ENCODE peak calls at places on chromosomes 13 and 19, in seven cellular contexts. A, R, E, L, M, I and C are unnamed samples.

GRCh38 chr19:14835011-14835410 is at the start of the genes OR7A5 and OR7C1:
- DNase-seq in M (no peak), I (no peak), E (no peak), R (no peak), L (no peak), A (no peak), C (no peak)

GRCh38 chr13:22944378-22944777 is 236.4 kb upstream of the SGCG start:
- DNase-seq in E (no peak), L (no peak), R (no peak), A (no peak), I (no peak), M (peak; percentile 3), C (no peak)

GRCh38 chr13:99542788-99543406 is 41.6 kb downstream of the TM9SF2 start:
- DNase-seq in I (no peak), R (peak; percentile 96), E (no peak), L (no peak), M (no peak), A (no peak), C (no peak)

GRCh38 chr19:2223391-2223790 is 12.7 kb downstream of the PLEKHJ1 start:
- DNase-seq in M (no peak), L (no peak), E (no peak), I (no peak), R (no peak), A (no peak), C (no peak)

GRCh38 chr13:33274264-33274663 is 11.3 kb downstream of the STARD13 start:
- DNase-seq in E (no peak), A (no peak), L (no peak), M (peak; percentile 42), R (no peak), I (no peak), C (no peak)

GRCh38 chr13:26377038-26377437 is 123.1 kb downstream of the CDK8 start:
- DNase-seq in E (peak; percentile 20), R (peak; percentile 19), M (peak; percentile 44), A (no peak), L (no peak), I (no peak), C (peak; percentile 28)

GRCh38 chr13:24459234-24459633 is 53.3 kb downstream of the PARP4 start:
- DNase-seq in A (no peak), M (no peak), R (peak; percentile 55), I (no peak), E (peak; percentile 85), L (no peak), C (no peak)

GRCh38 chr13:108895220-108895704 is 265.9 kb downstream of the MYO16 start:
- DNase-seq in R (peak; percentile 47), I (no peak), A (no peak), M (peak; percentile 88), L (no peak), E (peak; percentile 52), C (peak; percentile 36)

GRCh38 chr13:72164811-72165210 is 297.8 kb upstream of the DACH1 start:
- DNase-seq in M (no peak), A (no peak), R (no peak), L (no peak), E (no peak), I (no peak), C (no peak)

GRCh38 chr13:49220035-49220855 is at the start of gene MLNR:
- DNase-seq in M (no peak), R (peak; percentile 11), L (no peak), A (peak; percentile 17), I (peak; percentile 36), E (no peak), C (peak; percentile 39)

GRCh38 chr19:8028951-8029491 is 23.5 kb upstream of the CCL25 start:
- DNase-seq in R (no peak), I (no peak), L (no peak), E (peak; percentile 21), A (no peak), M (no peak), C (no peak)

GRCh38 chr19:41478875-41479756 is 36.2 kb downstream of the ERICH4 start:
- DNase-seq in I (no peak), L (no peak), R (no peak), A (no peak), E (peak; percentile 68), M (no peak), C (no peak)

GRCh38 chr13:20263393-20264044 is 31.4 kb upstream of the GJB6 start:
- DNase-seq in M (no peak), L (no peak), A (no peak), I (no peak), E (no peak), R (no peak), C (peak; percentile 59)

GRCh38 chr13:70362820-70363219 is 254.6 kb upstream of the KLHL1 start:
- DNase-seq in M (no peak), I (no peak), L (no peak), R (no peak), A (no peak), E (no peak), C (no peak)

GRCh38 chr19:13619203-13619632 is 112.9 kb upstream of the CACNA1A start:
- DNase-seq in A (no peak), E (no peak), M (no peak), L (no peak), R (no peak), I (no peak), C (no peak)

GRCh38 chr19:13839193-13839937 is 37.6 kb upstream of the NANOS3 start:
- DNase-seq in R (peak; percentile 92), I (peak; percentile 79), L (no peak), E (peak; percentile 86), A (peak; percentile 77), M (peak; percentile 94), C (no peak)

GRCh38 chr13:87259479-87260083 is 411.6 kb upstream of the SLITRK5 start:
- DNase-seq in M (peak; percentile 29), E (no peak), L (no peak), I (no peak), A (no peak), R (no peak), C (peak; percentile 8)

GRCh38 chr19:45581576-45581975 is 3.0 kb downstream of the OPA3 start:
- DNase-seq in E (no peak), R (no peak), L (no peak), I (no peak), M (no peak), A (no peak), C (no peak)

GRCh38 chr13:112943309-112944125 is 25.5 kb upstream of the MCF2L start:
- DNase-seq in L (peak; percentile 75), E (peak; percentile 10), A (no peak), I (no peak), R (peak; percentile 18), M (peak; percentile 28), C (no peak)

GRCh38 chr19:30145467-30145866 is 203.4 kb downstream of the URI1 start:
- DNase-seq in E (no peak), I (no peak), L (no peak), A (no peak), R (no peak), M (no peak), C (no peak)

GRCh38 chr19:49403404-49404187 is 15.5 kb downstream of the KASH5 start:
- DNase-seq in R (peak; percentile 55), E (no peak), I (no peak), A (no peak), L (no peak), M (peak; percentile 89), C (no peak)

GRCh38 chr13:53092931-53093330 is 64.3 kb downstream of the OLFM4 start:
- DNase-seq in I (no peak), A (no peak), L (no peak), M (no peak), R (no peak), E (no peak), C (no peak)

GRCh38 chr13:20190481-20191310 is 2.0 kb downstream of the GJB2 start:
- DNase-seq in A (no peak), M (peak; percentile 89), I (no peak), L (no peak), E (peak; percentile 71), R (no peak), C (no peak)

GRCh38 chr13:30111810-30112209 is 195.5 kb downstream of the KATNAL1 start:
- DNase-seq in L (no peak), R (peak; percentile 39), M (no peak), A (no peak), I (no peak), E (no peak), C (peak; percentile 20)

GRCh38 chr13:36353001-36353400 is 6.8 kb upstream of the SPART start:
- DNase-seq in M (no peak), I (no peak), A (no peak), R (no peak), E (peak; percentile 45), L (no peak), C (no peak)

GRCh38 chr19:33749619-33750175 is 47.0 kb upstream of the KCTD15 start:
- DNase-seq in I (no peak), E (no peak), R (no peak), A (no peak), M (no peak), L (no peak), C (no peak)

GRCh38 chr13:76210262-76210661 is 574.1 kb downstream of the LMO7 start:
- DNase-seq in A (no peak), E (no peak), R (no peak), M (peak; percentile 29), I (no peak), L (no peak), C (no peak)

GRCh38 chr19:44807162-44807561 is 1.7 kb upstream of the BCAM start:
- DNase-seq in M (peak; percentile 80), I (no peak), L (no peak), E (no peak), R (no peak), A (no peak), C (peak; percentile 90)